ENCODE peak calls at places on chromosomes 7 and 10, in seven cellular contexts. One of them, this sample, is unnamed.

GRCh38 chr10:12252882-12253546 is 57.0 kb downstream of the CDC123 start:
- DNase-seq in coronary artery: no peak
- DNase-seq in stimulated activated CD8-positive, alpha-beta memory T cell treated with anti-CD3 and anti-CD28 coated beads, Interleukin-4, amount 100 ng/mL, for 24 hours: no peak
- DNase-seq in activated T-cell treated with anti-CD3 and anti-CD28 coated beads for 1 hour: no peak
- DNase-seq in cardiac fibroblast: peak
- DNase-seq in activated effector memory CD4-positive, alpha-beta T cell treated with anti-CD3 and anti-CD28 coated beads, Interleukin-2, amount 50 U/mL, for 16 hours: no peak
- DNase-seq in psoas muscle: no peak
- DNase-seq in this sample: no peak

GRCh38 chr10:74013004-74013403 is 15.1 kb downstream of the VCL start:
- DNase-seq in psoas muscle: no peak
- DNase-seq in coronary artery: no peak
- DNase-seq in activated T-cell treated with anti-CD3 and anti-CD28 coated beads for 1 hour: no peak
- DNase-seq in stimulated activated CD8-positive, alpha-beta memory T cell treated with anti-CD3 and anti-CD28 coated beads, Interleukin-4, amount 100 ng/mL, for 24 hours: no peak
- DNase-seq in cardiac fibroblast: no peak
- DNase-seq in activated effector memory CD4-positive, alpha-beta T cell treated with anti-CD3 and anti-CD28 coated beads, Interleukin-2, amount 50 U/mL, for 16 hours: no peak
- DNase-seq in this sample: no peak

GRCh38 chr7:88485811-88486210 is 179.1 kb upstream of the STEAP4 start:
- DNase-seq in psoas muscle: no peak
- DNase-seq in coronary artery: no peak
- DNase-seq in cardiac fibroblast: no peak
- DNase-seq in activated T-cell treated with anti-CD3 and anti-CD28 coated beads for 1 hour: no peak
- DNase-seq in stimulated activated CD8-positive, alpha-beta memory T cell treated with anti-CD3 and anti-CD28 coated beads, Interleukin-4, amount 100 ng/mL, for 24 hours: no peak
- DNase-seq in activated effector memory CD4-positive, alpha-beta T cell treated with anti-CD3 and anti-CD28 coated beads, Interleukin-2, amount 50 U/mL, for 16 hours: no peak
- DNase-seq in this sample: no peak

GRCh38 chr10:48507494-48507893 is 97.4 kb downstream of the ARHGAP22 start:
- DNase-seq in activated effector memory CD4-positive, alpha-beta T cell treated with anti-CD3 and anti-CD28 coated beads, Interleukin-2, amount 50 U/mL, for 16 hours: no peak
- DNase-seq in activated T-cell treated with anti-CD3 and anti-CD28 coated beads for 1 hour: no peak
- DNase-seq in psoas muscle: no peak
- DNase-seq in cardiac fibroblast: no peak
- DNase-seq in coronary artery: no peak
- DNase-seq in stimulated activated CD8-positive, alpha-beta memory T cell treated with anti-CD3 and anti-CD28 coated beads, Interleukin-4, amount 100 ng/mL, for 24 hours: no peak
- DNase-seq in this sample: no peak

GRCh38 chr7:99272476-99273045 is at the start of gene MYH16:
- DNase-seq in psoas muscle: no peak
- DNase-seq in activated effector memory CD4-positive, alpha-beta T cell treated with anti-CD3 and anti-CD28 coated beads, Interleukin-2, amount 50 U/mL, for 16 hours: no peak
- DNase-seq in activated T-cell treated with anti-CD3 and anti-CD28 coated beads for 1 hour: no peak
- DNase-seq in cardiac fibroblast: peak
- DNase-seq in stimulated activated CD8-positive, alpha-beta memory T cell treated with anti-CD3 and anti-CD28 coated beads, Interleukin-4, amount 100 ng/mL, for 24 hours: no peak
- DNase-seq in coronary artery: no peak
- DNase-seq in this sample: no peak

GRCh38 chr7:37511852-37512377 is 63.3 kb upstream of the ELMO1 start:
- DNase-seq in coronary artery: no peak
- DNase-seq in activated effector memory CD4-positive, alpha-beta T cell treated with anti-CD3 and anti-CD28 coated beads, Interleukin-2, amount 50 U/mL, for 16 hours: no peak
- DNase-seq in stimulated activated CD8-positive, alpha-beta memory T cell treated with anti-CD3 and anti-CD28 coated beads, Interleukin-4, amount 100 ng/mL, for 24 hours: no peak
- DNase-seq in cardiac fibroblast: no peak
- DNase-seq in activated T-cell treated with anti-CD3 and anti-CD28 coated beads for 1 hour: no peak
- DNase-seq in psoas muscle: no peak
- DNase-seq in this sample: no peak

GRCh38 chr10:99450156-99450555 is 19.7 kb upstream of the GOT1 start:
- DNase-seq in coronary artery: no peak
- DNase-seq in cardiac fibroblast: no peak
- DNase-seq in stimulated activated CD8-positive, alpha-beta memory T cell treated with anti-CD3 and anti-CD28 coated beads, Interleukin-4, amount 100 ng/mL, for 24 hours: no peak
- DNase-seq in activated effector memory CD4-positive, alpha-beta T cell treated with anti-CD3 and anti-CD28 coated beads, Interleukin-2, amount 50 U/mL, for 16 hours: no peak
- DNase-seq in psoas muscle: no peak
- DNase-seq in activated T-cell treated with anti-CD3 and anti-CD28 coated beads for 1 hour: no peak
- DNase-seq in this sample: no peak

GRCh38 chr7:147249956-147250355 is 1133.4 kb downstream of the CNTNAP2 start:
- DNase-seq in cardiac fibroblast: no peak
- DNase-seq in activated T-cell treated with anti-CD3 and anti-CD28 coated beads for 1 hour: no peak
- DNase-seq in psoas muscle: no peak
- DNase-seq in activated effector memory CD4-positive, alpha-beta T cell treated with anti-CD3 and anti-CD28 coated beads, Interleukin-2, amount 50 U/mL, for 16 hours: no peak
- DNase-seq in stimulated activated CD8-positive, alpha-beta memory T cell treated with anti-CD3 and anti-CD28 coated beads, Interleukin-4, amount 100 ng/mL, for 24 hours: no peak
- DNase-seq in coronary artery: no peak
- DNase-seq in this sample: no peak

GRCh38 chr10:57260175-57260574 is 899.1 kb upstream of the ZWINT start:
- DNase-seq in activated T-cell treated with anti-CD3 and anti-CD28 coated beads for 1 hour: no peak
- DNase-seq in stimulated activated CD8-positive, alpha-beta memory T cell treated with anti-CD3 and anti-CD28 coated beads, Interleukin-4, amount 100 ng/mL, for 24 hours: no peak
- DNase-seq in cardiac fibroblast: no peak
- DNase-seq in psoas muscle: no peak
- DNase-seq in coronary artery: no peak
- DNase-seq in activated effector memory CD4-positive, alpha-beta T cell treated with anti-CD3 and anti-CD28 coated beads, Interleukin-2, amount 50 U/mL, for 16 hours: no peak
- DNase-seq in this sample: no peak